ENCODE peak calls at places on chromosome 19, in seven cellular contexts. Y is RWPE1, E is foreskin keratinocyte, Z is tibial nerve, D is breast epithelium, Q is tibial artery, T is PC-9. N is an unnamed sample.

GRCh38 chr19:48696353-48697010 is 711 bp downstream of the FUT2 start:
- DNase-seq in Y (no peak), E (peak), Z (no peak), D (no peak), Q (no peak), T (no peak), N (no peak)

GRCh38 chr19:29667390-29667783 is 2.1 kb downstream of the PLEKHF1 start:
- DNase-seq in Y (no peak), E (no peak), Z (no peak), D (no peak), Q (peak), T (no peak), N (no peak)

GRCh38 chr19:53883741-53884140 is 1.7 kb downstream of the PRKCG start:
- DNase-seq in Y (no peak), E (no peak), Z (no peak), D (no peak), Q (no peak), T (no peak), N (no peak)

GRCh38 chr19:18160792-18161690 is 8.1 kb downstream of the PIK3R2 start:
- DNase-seq in Y (peak), E (no peak), Z (peak), D (peak), Q (peak), T (no peak), N (no peak)

GRCh38 chr19:18274776-18275356 is 614 bp upstream of the IQCN start:
- DNase-seq in Y (peak), E (peak), Z (peak), D (peak), Q (peak), T (peak), N (peak)

GRCh38 chr19:15015946-15016542 is 33.2 kb upstream of the CASP14 start:
- DNase-seq in Y (peak), E (no peak), Z (no peak), D (no peak), Q (no peak), T (peak), N (no peak)

GRCh38 chr19:38265213-38265861 is 964 bp downstream of the SPINT2 start:
- DNase-seq in Y (peak), E (peak), Z (no peak), D (peak), Q (no peak), T (peak), N (no peak)

GRCh38 chr19:32812036-32812435 is 57.5 kb downstream of the SLC7A9 start:
- DNase-seq in Y (no peak), E (no peak), Z (no peak), D (no peak), Q (no peak), T (peak), N (no peak)

GRCh38 chr19:13008926-13009787 is 13.9 kb downstream of the NFIX start:
- DNase-seq in Y (no peak), E (no peak), Z (no peak), D (no peak), Q (no peak), T (no peak), N (no peak)

GRCh38 chr19:41531438-41532311 is 44.3 kb upstream of the CEACAM21 start:
- DNase-seq in Y (peak), E (no peak), Z (peak), D (peak), Q (peak), T (no peak), N (no peak)

GRCh38 chr19:10861118-10861651 is 10.2 kb upstream of the CARM1 start:
- DNase-seq in Y (no peak), E (no peak), Z (no peak), D (no peak), Q (no peak), T (no peak), N (no peak)

GRCh38 chr19:15213715-15214381 is 13.1 kb upstream of the NOTCH3 start:
- DNase-seq in Y (no peak), E (no peak), Z (no peak), D (no peak), Q (peak), T (no peak), N (no peak)

GRCh38 chr19:38883286-38883685 is 5.2 kb upstream of the RINL start:
- DNase-seq in Y (no peak), E (no peak), Z (no peak), D (no peak), Q (no peak), T (no peak), N (no peak)

GRCh38 chr19:15062036-15062435 is 12.8 kb downstream of the CASP14 start:
- DNase-seq in Y (no peak), E (no peak), Z (no peak), D (no peak), Q (no peak), T (peak), N (no peak)

GRCh38 chr19:58261600-58261967 is 17.2 kb upstream of the ZNF8 start:
- DNase-seq in Y (no peak), E (no peak), Z (no peak), D (no peak), Q (no peak), T (no peak), N (no peak)

GRCh38 chr19:48006762-48007161 is 12.3 kb downstream of the ELSPBP1 start:
- DNase-seq in Y (no peak), E (no peak), Z (no peak), D (no peak), Q (no peak), T (no peak), N (no peak)

GRCh38 chr19:40219721-40220276 is 1.6 kb upstream of the TTC9B start:
- DNase-seq in Y (peak), E (peak), Z (no peak), D (no peak), Q (no peak), T (peak), N (no peak)

GRCh38 chr19:49718991-49719390 is 28.1 kb downstream of the CPT1C start:
- DNase-seq in Y (no peak), E (no peak), Z (no peak), D (no peak), Q (no peak), T (no peak), N (no peak)

GRCh38 chr19:44623080-44623479 is 9.7 kb downstream of the IGSF23 start:
- DNase-seq in Y (no peak), E (no peak), Z (no peak), D (no peak), Q (no peak), T (no peak), N (no peak)

GRCh38 chr19:43229315-43229714 is 23.9 kb upstream of the PSG4 start:
- DNase-seq in Y (no peak), E (no peak), Z (no peak), D (no peak), Q (no peak), T (peak), N (no peak)

GRCh38 chr19:32682317-32682716 is 6.7 kb downstream of the RGS9BP start:
- DNase-seq in Y (no peak), E (no peak), Z (no peak), D (no peak), Q (no peak), T (peak), N (no peak)

GRCh38 chr19:48606463-48607358 is at the start of gene SPACA4:
- DNase-seq in Y (no peak), E (no peak), Z (no peak), D (no peak), Q (peak), T (no peak), N (no peak)

GRCh38 chr19:47826800-47827199 is 5.1 kb downstream of the CRX start:
- DNase-seq in Y (no peak), E (no peak), Z (no peak), D (no peak), Q (no peak), T (no peak), N (no peak)

GRCh38 chr19:44848805-44849457 is 2.8 kb downstream of the NECTIN2 start:
- DNase-seq in Y (no peak), E (no peak), Z (no peak), D (no peak), Q (no peak), T (no peak), N (no peak)

GRCh38 chr19:50020481-50020880 is 4.7 kb downstream of the VRK3 start:
- DNase-seq in Y (no peak), E (no peak), Z (no peak), D (no peak), Q (no peak), T (no peak), N (no peak)

GRCh38 chr19:15464394-15465385 is at the start of gene RASAL3:
- DNase-seq in Y (no peak), E (no peak), Z (no peak), D (no peak), Q (no peak), T (no peak), N (no peak)

GRCh38 chr19:35995655-35995993 is 636 bp downstream of the SDHAF1 start:
- DNase-seq in Y (peak), E (no peak), Z (no peak), D (no peak), Q (peak), T (peak), N (no peak)

GRCh38 chr19:41535029-41535622 is 40.8 kb upstream of the CEACAM21 start:
- DNase-seq in Y (no peak), E (no peak), Z (no peak), D (no peak), Q (no peak), T (no peak), N (no peak)

GRCh38 chr19:38399537-38399936 is 3.4 kb upstream of the FAM98C start:
- DNase-seq in Y (no peak), E (no peak), Z (no peak), D (no peak), Q (no peak), T (no peak), N (no peak)

GRCh38 chr19:14507704-14508246 is 10.4 kb downstream of the DNAJB1 start:
- DNase-seq in Y (no peak), E (peak), Z (no peak), D (no peak), Q (no peak), T (peak), N (no peak)

GRCh38 chr19:495440-496332 is 600 bp upstream of the MADCAM1 start:
- DNase-seq in Y (no peak), E (no peak), Z (no peak), D (no peak), Q (no peak), T (no peak), N (peak)

GRCh38 chr19:44890366-44891015 is 563 bp upstream of the TOMM40 start:
- DNase-seq in Y (peak), E (peak), Z (no peak), D (peak), Q (peak), T (peak), N (peak)

GRCh38 chr19:9956956-9957355 is 20.6 kb upstream of the OLFM2 start:
- DNase-seq in Y (no peak), E (no peak), Z (no peak), D (no peak), Q (no peak), T (no peak), N (no peak)

GRCh38 chr19:5595745-5596144 is 26.8 kb downstream of the SAFB2 start:
- DNase-seq in Y (no peak), E (no peak), Z (no peak), D (no peak), Q (no peak), T (no peak), N (no peak)
- H3K27ac ChIP-seq in Y (no peak), E (no peak), Z (no peak), D (no peak), Q (no peak), T (no peak), N (no peak)

GRCh38 chr19:2976609-2977000 is 759 bp upstream of the TLE6 start:
- DNase-seq in Y (no peak), E (no peak), Z (no peak), D (no peak), Q (no peak), T (no peak), N (no peak)
- H3K27ac ChIP-seq in Y (peak), E (no peak), Z (no peak), D (peak), Q (no peak), T (no peak), N (no peak)

GRCh38 chr19:46426035-46426505 is 2.7 kb downstream of the PNMA8C start:
- DNase-seq in Y (no peak), E (peak), Z (no peak), D (no peak), Q (no peak), T (no peak), N (no peak)
- H3K27ac ChIP-seq in Y (peak), E (no peak), Z (no peak), D (peak), Q (peak), T (no peak), N (peak)

DNA sequence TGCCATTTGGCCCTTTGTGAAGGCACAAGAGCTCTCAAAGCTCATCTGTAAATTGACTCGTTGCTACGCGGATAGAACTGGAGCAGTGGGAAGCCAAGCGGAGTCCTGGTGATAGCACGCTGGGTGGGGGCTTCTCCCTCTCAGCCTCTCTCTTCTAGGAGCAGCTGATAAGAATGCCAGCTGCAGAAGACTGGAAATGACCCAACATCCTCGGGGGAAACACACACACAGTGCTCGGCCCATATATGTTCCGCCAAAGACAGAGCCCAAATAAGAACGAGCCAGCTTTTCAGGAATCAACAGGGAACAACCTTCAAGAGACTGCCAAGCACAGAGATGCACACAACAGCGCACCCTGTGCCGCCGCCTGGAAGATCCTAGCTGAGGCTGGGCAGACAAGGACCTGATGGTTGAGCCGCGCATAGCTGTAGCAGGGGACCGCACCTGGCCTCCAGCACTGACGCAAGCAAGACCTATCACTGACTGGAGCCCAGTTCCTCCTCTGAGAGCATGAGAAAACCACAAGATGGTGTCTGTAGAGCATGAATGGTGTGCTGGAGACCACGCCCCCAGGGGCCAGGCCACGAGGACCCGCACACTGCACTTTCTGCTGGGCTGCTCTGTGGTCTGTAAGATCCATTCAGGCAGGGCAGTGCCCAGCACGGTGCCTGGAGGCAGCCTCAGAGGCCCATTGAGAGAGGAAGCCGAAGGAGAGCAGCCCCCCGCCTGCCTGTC is 16.0 kb upstream of the SLC35E1 start:
- DNase-seq in Y (no peak), E (peak), Z (no peak), D (no peak), Q (no peak), T (no peak), N (no peak)
- H3K27ac ChIP-seq in Y (peak), E (peak), Z (peak), D (peak), Q (peak), T (no peak), N (peak)